ENCODE peak calls at places on chromosome 14, in nine cellular contexts. One of them, this sample, is unnamed.

GRCh38 chr14:25150934-25151790 is 101.2 kb upstream of the STXBP6 start:
- DNase-seq in Panc1: peak
- DNase-seq in Peyer's patch: no peak
- DNase-seq in heart right ventricle: no peak
- DNase-seq in CD8-positive, alpha-beta memory T cell: no peak
- DNase-seq in body of pancreas: no peak
- DNase-seq in esophagus squamous epithelium: no peak
- DNase-seq in A549: peak
- DNase-seq in GM23248: peak
- DNase-seq in this sample: no peak

GRCh38 chr14:99394602-99395001 is 86.1 kb downstream of the SETD3 start:
- DNase-seq in Peyer's patch: no peak
- DNase-seq in GM23248: no peak
- DNase-seq in CD8-positive, alpha-beta memory T cell: no peak
- DNase-seq in A549: no peak
- DNase-seq in body of pancreas: no peak
- DNase-seq in Panc1: no peak
- DNase-seq in heart right ventricle: no peak
- DNase-seq in esophagus squamous epithelium: no peak
- DNase-seq in this sample: no peak

GRCh38 chr14:42437809-42438208 is 831.1 kb downstream of the LRFN5 start:
- DNase-seq in body of pancreas: no peak
- DNase-seq in CD8-positive, alpha-beta memory T cell: no peak
- DNase-seq in Peyer's patch: no peak
- DNase-seq in heart right ventricle: no peak
- DNase-seq in GM23248: no peak
- DNase-seq in Panc1: no peak
- DNase-seq in esophagus squamous epithelium: no peak
- DNase-seq in A549: no peak
- DNase-seq in this sample: no peak

GRCh38 chr14:91749857-91750256 is 18.0 kb upstream of the CATSPERB start:
- DNase-seq in CD8-positive, alpha-beta memory T cell: no peak
- DNase-seq in body of pancreas: no peak
- DNase-seq in esophagus squamous epithelium: no peak
- DNase-seq in GM23248: no peak
- DNase-seq in A549: no peak
- DNase-seq in Panc1: no peak
- DNase-seq in heart right ventricle: no peak
- DNase-seq in Peyer's patch: no peak
- DNase-seq in this sample: no peak

GRCh38 chr14:30521899-30522736 is 36.8 kb upstream of the G2E3 start:
- DNase-seq in CD8-positive, alpha-beta memory T cell: no peak
- DNase-seq in esophagus squamous epithelium: no peak
- DNase-seq in Panc1: peak
- DNase-seq in Peyer's patch: no peak
- DNase-seq in GM23248: peak
- DNase-seq in heart right ventricle: no peak
- DNase-seq in A549: peak
- DNase-seq in body of pancreas: no peak
- DNase-seq in this sample: peak

GRCh38 chr14:34098045-34098984 is 147.4 kb upstream of the EGLN3 start:
- DNase-seq in Panc1: no peak
- DNase-seq in Peyer's patch: no peak
- DNase-seq in A549: peak
- DNase-seq in CD8-positive, alpha-beta memory T cell: no peak
- DNase-seq in esophagus squamous epithelium: no peak
- DNase-seq in heart right ventricle: peak
- DNase-seq in GM23248: peak
- DNase-seq in body of pancreas: peak
- DNase-seq in this sample: no peak

GRCh38 chr14:95303552-95303951 is 16.2 kb downstream of the CLMN start:
- DNase-seq in CD8-positive, alpha-beta memory T cell: no peak
- DNase-seq in A549: no peak
- DNase-seq in GM23248: no peak
- DNase-seq in body of pancreas: no peak
- DNase-seq in heart right ventricle: no peak
- DNase-seq in esophagus squamous epithelium: no peak
- DNase-seq in Panc1: no peak
- DNase-seq in Peyer's patch: no peak
- DNase-seq in this sample: no peak

GRCh38 chr14:51458563-51458955 is 193.2 kb upstream of the FRMD6 start:
- DNase-seq in A549: no peak
- DNase-seq in GM23248: peak
- DNase-seq in Panc1: peak
- DNase-seq in body of pancreas: no peak
- DNase-seq in heart right ventricle: no peak
- DNase-seq in Peyer's patch: no peak
- DNase-seq in esophagus squamous epithelium: no peak
- DNase-seq in CD8-positive, alpha-beta memory T cell: no peak
- DNase-seq in this sample: peak

GRCh38 chr14:21069388-21070082 is 569 bp upstream of the ARHGEF40 start:
- DNase-seq in heart right ventricle: peak
- DNase-seq in Panc1: no peak
- DNase-seq in GM23248: peak
- DNase-seq in body of pancreas: peak
- DNase-seq in Peyer's patch: no peak
- DNase-seq in CD8-positive, alpha-beta memory T cell: peak
- DNase-seq in esophagus squamous epithelium: no peak
- DNase-seq in A549: peak
- DNase-seq in this sample: no peak

GRCh38 chr14:90382491-90383125 is 14.2 kb upstream of the CALM1 start:
- DNase-seq in body of pancreas: peak
- DNase-seq in A549: peak
- DNase-seq in GM23248: peak
- DNase-seq in heart right ventricle: peak
- DNase-seq in CD8-positive, alpha-beta memory T cell: peak
- DNase-seq in Panc1: no peak
- DNase-seq in Peyer's patch: no peak
- DNase-seq in esophagus squamous epithelium: no peak
- DNase-seq in this sample: peak

GRCh38 chr14:64729386-64730060 is 25.3 kb downstream of the PLEKHG3 start:
- DNase-seq in Peyer's patch: peak
- DNase-seq in body of pancreas: no peak
- DNase-seq in CD8-positive, alpha-beta memory T cell: no peak
- DNase-seq in GM23248: no peak
- DNase-seq in esophagus squamous epithelium: no peak
- DNase-seq in heart right ventricle: peak
- DNase-seq in A549: no peak
- DNase-seq in Panc1: no peak
- DNase-seq in this sample: no peak

GRCh38 chr14:105911006-105911847 is 384.8 kb downstream of the TMEM121 start:
- DNase-seq in body of pancreas: no peak
- DNase-seq in esophagus squamous epithelium: no peak
- DNase-seq in heart right ventricle: no peak
- DNase-seq in Peyer's patch: peak
- DNase-seq in CD8-positive, alpha-beta memory T cell: no peak
- DNase-seq in GM23248: no peak
- DNase-seq in A549: no peak
- DNase-seq in Panc1: no peak
- DNase-seq in this sample: no peak

GRCh38 chr14:70567791-70568190 is 32.7 kb downstream of the MED6 start:
- DNase-seq in body of pancreas: no peak
- DNase-seq in heart right ventricle: no peak
- DNase-seq in A549: peak
- DNase-seq in CD8-positive, alpha-beta memory T cell: no peak
- DNase-seq in Peyer's patch: no peak
- DNase-seq in Panc1: peak
- DNase-seq in GM23248: peak
- DNase-seq in esophagus squamous epithelium: no peak
- DNase-seq in this sample: no peak

GRCh38 chr14:50451854-50452253 is 55.2 kb upstream of the CDKL1 start:
- DNase-seq in Panc1: no peak
- DNase-seq in esophagus squamous epithelium: no peak
- DNase-seq in CD8-positive, alpha-beta memory T cell: no peak
- DNase-seq in Peyer's patch: no peak
- DNase-seq in body of pancreas: no peak
- DNase-seq in heart right ventricle: no peak
- DNase-seq in A549: no peak
- DNase-seq in GM23248: no peak
- DNase-seq in this sample: no peak

GRCh38 chr14:96245710-96246534 is 10.1 kb upstream of the BDKRB1 start:
- DNase-seq in body of pancreas: no peak
- DNase-seq in heart right ventricle: no peak
- DNase-seq in Panc1: no peak
- DNase-seq in esophagus squamous epithelium: no peak
- DNase-seq in Peyer's patch: no peak
- DNase-seq in A549: no peak
- DNase-seq in CD8-positive, alpha-beta memory T cell: no peak
- DNase-seq in GM23248: peak
- DNase-seq in this sample: no peak

GRCh38 chr14:45135181-45135580 is 549 bp upstream of the FANCM start:
- DNase-seq in A549: no peak
- DNase-seq in body of pancreas: no peak
- DNase-seq in Panc1: no peak
- DNase-seq in esophagus squamous epithelium: no peak
- DNase-seq in GM23248: peak
- DNase-seq in heart right ventricle: peak
- DNase-seq in Peyer's patch: no peak
- DNase-seq in CD8-positive, alpha-beta memory T cell: no peak
- DNase-seq in this sample: no peak

DNA sequence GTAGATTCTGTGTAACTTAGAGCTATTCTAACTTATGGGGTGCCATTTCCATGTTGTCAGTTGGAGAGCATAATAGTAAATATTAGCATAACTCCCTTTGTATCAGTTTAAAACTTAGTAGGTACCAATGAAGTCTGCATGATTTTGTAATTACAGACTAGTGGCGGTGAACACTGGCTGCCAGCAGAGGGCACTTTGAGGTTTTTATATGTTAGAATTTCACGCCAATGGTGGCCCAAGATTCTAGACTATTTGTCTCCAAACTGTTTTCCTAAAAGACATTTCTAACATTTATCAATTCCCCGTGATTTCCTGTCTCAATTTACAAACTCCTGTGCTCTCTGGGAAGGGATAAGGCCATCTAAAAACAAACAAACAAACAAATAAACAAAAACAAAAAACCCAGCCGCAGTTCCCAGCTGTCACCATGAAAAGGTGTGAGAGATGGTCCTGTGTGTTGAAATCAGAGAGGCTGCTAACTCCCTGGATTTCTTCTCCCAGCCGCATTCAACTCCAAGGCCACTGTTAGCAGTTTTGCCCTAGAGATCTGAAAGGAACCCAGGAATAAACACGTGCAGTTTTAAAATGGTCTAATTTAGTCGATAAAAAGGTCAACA is 57.6 kb downstream of the BRMS1L start:
- DNase-seq in GM23248: peak
- DNase-seq in Peyer's patch: no peak
- DNase-seq in Panc1: peak
- DNase-seq in body of pancreas: peak
- DNase-seq in A549: peak
- DNase-seq in esophagus squamous epithelium: no peak
- DNase-seq in CD8-positive, alpha-beta memory T cell: no peak
- DNase-seq in heart right ventricle: no peak
- DNase-seq in this sample: no peak
- H3K4me3 ChIP-seq in GM23248: no peak
- H3K4me3 ChIP-seq in Peyer's patch: no peak
- H3K4me3 ChIP-seq in Panc1: no peak
- H3K4me3 ChIP-seq in body of pancreas: no peak
- H3K4me3 ChIP-seq in A549: no peak
- H3K4me3 ChIP-seq in esophagus squamous epithelium: no peak
- H3K4me3 ChIP-seq in CD8-positive, alpha-beta memory T cell: no peak
- H3K4me3 ChIP-seq in heart right ventricle: no peak
- H3K4me3 ChIP-seq in this sample: no peak

DNA sequence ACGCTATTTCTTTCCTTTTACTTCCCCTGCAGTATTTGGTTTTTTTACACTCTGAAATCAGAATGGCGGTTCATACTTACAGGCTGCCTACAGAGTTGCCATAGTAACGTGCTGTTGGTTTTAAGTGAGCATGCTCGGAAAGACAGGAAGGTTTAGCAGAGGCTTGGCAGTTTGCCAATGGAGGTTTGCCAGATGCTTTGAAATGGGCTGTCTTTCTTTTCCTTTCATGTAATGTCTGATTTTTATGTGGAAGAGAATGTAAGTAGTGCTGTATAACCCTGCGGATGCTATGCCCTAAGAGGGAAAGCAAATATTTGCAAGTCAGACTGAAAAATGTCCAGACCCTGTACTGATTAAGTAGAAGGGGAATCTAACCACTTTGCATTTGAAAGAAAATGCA is 32.8 kb downstream of the ARID4A start:
- DNase-seq in heart right ventricle: peak
- DNase-seq in CD8-positive, alpha-beta memory T cell: peak
- DNase-seq in esophagus squamous epithelium: peak
- DNase-seq in body of pancreas: peak
- DNase-seq in Peyer's patch: peak
- DNase-seq in GM23248: peak
- DNase-seq in A549: peak
- DNase-seq in Panc1: no peak
- DNase-seq in this sample: peak
- H3K4me3 ChIP-seq in heart right ventricle: no peak
- H3K4me3 ChIP-seq in CD8-positive, alpha-beta memory T cell: peak
- H3K4me3 ChIP-seq in esophagus squamous epithelium: no peak
- H3K4me3 ChIP-seq in body of pancreas: no peak
- H3K4me3 ChIP-seq in Peyer's patch: no peak
- H3K4me3 ChIP-seq in GM23248: no peak
- H3K4me3 ChIP-seq in A549: no peak
- H3K4me3 ChIP-seq in Panc1: no peak
- H3K4me3 ChIP-seq in this sample: no peak

GRCh38 chr14:76775695-76776305 is 14.5 kb downstream of the VASH1 start:
- DNase-seq in GM23248: no peak
- DNase-seq in Peyer's patch: no peak
- DNase-seq in A549: no peak
- DNase-seq in CD8-positive, alpha-beta memory T cell: no peak
- DNase-seq in heart right ventricle: no peak
- DNase-seq in esophagus squamous epithelium: no peak
- DNase-seq in Panc1: no peak
- DNase-seq in body of pancreas: no peak
- DNase-seq in this sample: no peak
- H3K4me3 ChIP-seq in GM23248: no peak
- H3K4me3 ChIP-seq in Peyer's patch: no peak
- H3K4me3 ChIP-seq in A549: no peak
- H3K4me3 ChIP-seq in CD8-positive, alpha-beta memory T cell: no peak
- H3K4me3 ChIP-seq in heart right ventricle: no peak
- H3K4me3 ChIP-seq in esophagus squamous epithelium: no peak
- H3K4me3 ChIP-seq in Panc1: no peak
- H3K4me3 ChIP-seq in body of pancreas: no peak
- H3K4me3 ChIP-seq in this sample: no peak

DNA sequence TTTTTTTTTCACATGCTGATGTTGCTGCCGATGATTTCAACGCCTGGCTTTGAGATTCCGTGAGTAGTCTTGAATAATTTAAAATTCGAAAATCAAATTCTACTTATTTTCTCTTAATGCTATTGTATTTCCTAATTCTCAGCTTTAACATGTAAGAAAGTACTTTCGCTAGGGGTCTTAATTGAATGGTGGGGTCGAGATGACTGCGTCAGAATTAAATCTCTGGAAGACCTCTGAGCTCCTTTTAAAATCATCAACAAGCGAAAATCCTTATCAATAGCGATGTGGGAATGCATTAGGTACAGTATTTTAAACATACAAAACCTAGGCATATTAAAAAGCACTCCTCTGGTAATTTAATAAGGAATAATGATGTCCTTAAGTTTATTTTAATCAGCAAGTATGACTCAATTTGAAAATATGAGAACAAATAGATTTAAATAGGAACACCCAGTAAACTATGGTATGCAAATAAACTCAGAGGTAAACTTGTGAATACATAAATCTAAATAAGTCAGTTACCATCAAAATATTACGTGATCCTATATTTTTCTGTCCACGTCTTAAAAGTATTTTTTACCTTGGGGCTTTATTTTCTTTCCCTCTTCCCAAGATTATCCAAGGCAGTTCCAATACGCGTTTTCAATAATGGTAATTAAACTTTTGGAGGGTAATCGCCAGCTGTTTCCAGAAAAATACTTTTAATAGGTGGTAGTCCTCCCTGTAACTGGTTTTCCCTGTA is 1.4 kb downstream of the FOXA1 start:
- DNase-seq in Peyer's patch: no peak
- DNase-seq in A549: no peak
- DNase-seq in body of pancreas: no peak
- DNase-seq in GM23248: no peak
- DNase-seq in CD8-positive, alpha-beta memory T cell: no peak
- DNase-seq in esophagus squamous epithelium: no peak
- DNase-seq in heart right ventricle: no peak
- DNase-seq in Panc1: no peak
- DNase-seq in this sample: no peak
- H3K4me3 ChIP-seq in Peyer's patch: peak
- H3K4me3 ChIP-seq in A549: peak
- H3K4me3 ChIP-seq in body of pancreas: no peak
- H3K4me3 ChIP-seq in GM23248: peak
- H3K4me3 ChIP-seq in CD8-positive, alpha-beta memory T cell: no peak
- H3K4me3 ChIP-seq in esophagus squamous epithelium: peak
- H3K4me3 ChIP-seq in heart right ventricle: no peak
- H3K4me3 ChIP-seq in Panc1: peak
- H3K4me3 ChIP-seq in this sample: peak